ENCODE peak calls at places on chromosomes 4 and X, in four cellular contexts. E, I, D and B are unnamed samples.

GRCh38 chr4:10063544-10064300 is 42.4 kb upstream of the SLC2A9 start:
- DNase-seq in I (peak; percentile 13), E (peak; percentile 48), D (peak; percentile 62), B (peak; percentile 51)

GRCh38 chr4:2794707-2795557 is 2.0 kb downstream of the SH3BP2 start:
- DNase-seq in D (no peak), E (peak; percentile 2), I (no peak), B (peak; percentile 74)

GRCh38 chr4:176066757-176067156 is 1.1 kb downstream of the WDR17 start:
- DNase-seq in E (no peak), D (no peak), I (no peak), B (no peak)

GRCh38 chr4:180840142-180840541 is 1403.1 kb upstream of the TENM3 start:
- DNase-seq in E (peak; percentile 11), D (no peak), I (no peak), B (no peak)

GRCh38 chr4:55005910-55006309 is 119.5 kb downstream of the KDR start:
- DNase-seq in E (no peak), D (no peak), I (no peak), B (no peak)

GRCh38 chr4:63296773-63297172 is 1112.5 kb downstream of the TECRL start:
- DNase-seq in I (no peak), E (peak; percentile 24), D (no peak), B (peak; percentile 25)

GRCh38 chrX:2552621-2553297 is 52.0 kb upstream of the DHRSX start:
- DNase-seq in I (no peak), E (no peak), D (no peak), B (peak; percentile 12)

GRCh38 chr4:91319869-91320268 is 983.9 kb upstream of the GRID2 start:
- DNase-seq in E (no peak), I (no peak), D (no peak), B (no peak)

GRCh38 chr4:147370881-147371280 is 110.0 kb upstream of the EDNRA start:
- DNase-seq in I (no peak), E (no peak), D (no peak), B (no peak)

GRCh38 chrX:154660506-154660905 is 7.1 kb upstream of the CTAG2 start:
- DNase-seq in E (no peak), D (no peak), I (no peak), B (no peak)

GRCh38 chrX:15301924-15302323 is 13.5 kb downstream of the ASB11 start:
- DNase-seq in I (no peak), E (no peak), D (no peak), B (peak; percentile 54)

GRCh38 chr4:185204238-185204910 is 574 bp upstream of the CFAP97 start:
- DNase-seq in D (no peak), I (no peak), E (no peak), B (peak; percentile 31)

GRCh38 chrX:15751160-15751819 is 13.2 kb downstream of the CA5B start:
- DNase-seq in D (no peak), E (no peak), I (no peak), B (no peak)

GRCh38 chr4:100936676-100937390 is 410.5 kb downstream of the PPP3CA start:
- DNase-seq in I (no peak), E (no peak), D (no peak), B (no peak)

GRCh38 chr4:20338841-20339240 is 87.1 kb downstream of the SLIT2 start:
- DNase-seq in I (no peak), D (no peak), E (no peak), B (no peak)

GRCh38 chr4:15894923-15895411 is 43.6 kb downstream of the FGFBP1 start:
- DNase-seq in D (no peak), E (no peak), I (no peak), B (no peak)

GRCh38 chr4:140799686-140800225 is 43.6 kb upstream of the TBC1D9 start:
- DNase-seq in E (no peak), D (no peak), I (no peak), B (no peak)

GRCh38 chr4:168421671-168422070 is 58.6 kb downstream of the DDX60L start:
- DNase-seq in D (no peak), I (peak; percentile 49), E (no peak), B (no peak)

GRCh38 chr4:145960012-145960411 is 21.4 kb upstream of the ZNF827 start:
- DNase-seq in D (no peak), E (no peak), I (no peak), B (no peak)

GRCh38 chr4:183721207-183722081 is 62.4 kb downstream of the TRAPPC11 start:
- DNase-seq in E (peak; percentile 41), D (peak; percentile 61), I (no peak), B (peak; percentile 77)

GRCh38 chr4:141109983-141110382 is 23.3 kb downstream of the RNF150 start:
- DNase-seq in I (no peak), D (no peak), E (peak; percentile 13), B (no peak)

GRCh38 chr4:111204807-111205206 is 581.9 kb upstream of the PITX2 start:
- DNase-seq in I (no peak), D (no peak), E (no peak), B (no peak)

GRCh38 chr4:23324291-23324690 is 565.6 kb downstream of the PPARGC1A start:
- DNase-seq in I (no peak), E (no peak), D (no peak), B (peak; percentile 44)

GRCh38 chrX:103831342-103831802 is 685 bp downstream of the RAB9B start:
- DNase-seq in I (no peak), D (no peak), E (no peak), B (no peak)

GRCh38 chr4:150072471-150072870 is 5.8 kb upstream of the DCLK2 start:
- DNase-seq in I (no peak), E (no peak), D (no peak), B (no peak)

GRCh38 chr4:169080970-169081369 is 70.9 kb upstream of the CBR4 start:
- DNase-seq in D (no peak), E (no peak), I (no peak), B (no peak)

GRCh38 chr4:16663722-16664121 is 234.7 kb downstream of the LDB2 start:
- DNase-seq in D (no peak), E (no peak), I (no peak), B (no peak)

GRCh38 chr4:46852839-46853238 is 56.2 kb downstream of the COX7B2 start:
- DNase-seq in I (no peak), E (no peak), D (no peak), B (no peak)

GRCh38 chr4:7411896-7412585 is 22.7 kb downstream of the PSAPL1 start:
- DNase-seq in D (peak; percentile 34), E (peak; percentile 4), I (no peak), B (no peak)

GRCh38 chr4:118372251-118372650 is 19.4 kb upstream of the PRSS12 start:
- DNase-seq in D (no peak), E (no peak), I (no peak), B (no peak)

GRCh38 chr4:118369231-118369630 is 16.4 kb upstream of the PRSS12 start:
- DNase-seq in D (no peak), E (no peak), I (no peak), B (no peak)

GRCh38 chr4:118373614-118374255 is 20.9 kb upstream of the PRSS12 start:
- DNase-seq in E (no peak), I (no peak), D (no peak), B (no peak)

GRCh38 chr4:118363166-118363565 is 10.4 kb upstream of the PRSS12 start:
- DNase-seq in D (no peak), I (no peak), E (no peak), B (no peak)

GRCh38 chr4:118367872-118368271 is 15.1 kb upstream of the PRSS12 start:
- DNase-seq in D (no peak), E (no peak), I (no peak), B (peak; percentile 43)
- TF ChIP-seq MAX in D (no peak), E (no peak), I (no peak), B (peak; percentile 53)

GRCh38 chrX:9023293-9023692 is 10.6 kb downstream of the FAM9B start:
- DNase-seq in I (no peak), E (no peak), D (no peak), B (no peak)

GRCh38 chrX:9019151-9019550 is 14.8 kb downstream of the FAM9B start:
- DNase-seq in E (no peak), I (no peak), D (no peak), B (no peak)
- TF ChIP-seq MAX in E (no peak), I (no peak), D (no peak), B (no peak)

GRCh38 chr4:70724463-70724862 is 2.7 kb downstream of the RUFY3 start:
- DNase-seq in I (no peak), E (no peak), D (no peak), B (no peak)

GRCh38 chr4:70725633-70726032 is 3.9 kb downstream of the RUFY3 start:
- DNase-seq in E (no peak), I (no peak), D (no peak), B (no peak)

GRCh38 chr4:70722199-70722791 is 531 bp downstream of the RUFY3 start:
- DNase-seq in D (no peak), E (no peak), I (no peak), B (no peak)

GRCh38 chr4:70718811-70719604 is 2.8 kb upstream of the RUFY3 start:
- DNase-seq in I (no peak), D (no peak), E (no peak), B (no peak)

GRCh38 chr4:70721747-70722146 is at the start of gene RUFY3:
- DNase-seq in D (no peak), E (no peak), I (no peak), B (no peak)
- TF ChIP-seq MAX in D (no peak), E (no peak), I (no peak), B (no peak)

DNA sequence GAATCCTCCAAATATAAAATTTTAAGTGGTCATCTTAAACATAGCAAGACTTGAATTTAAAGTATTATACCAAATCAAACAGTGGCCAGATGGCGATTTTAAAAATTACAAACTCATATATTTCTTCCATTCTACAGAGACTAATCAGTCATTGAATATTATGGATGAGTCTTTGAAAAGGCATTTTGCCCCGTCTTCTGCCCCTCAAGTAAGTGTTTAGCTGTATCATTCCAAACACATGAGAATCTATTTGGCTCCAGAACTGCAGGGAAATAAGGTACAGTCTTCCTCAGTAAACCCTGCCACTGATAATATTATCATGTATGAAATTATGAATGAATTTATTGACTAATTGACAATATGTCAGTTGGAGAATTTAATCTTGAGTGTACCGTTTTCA is 191.0 kb downstream of the SLC7A11 start:
- DNase-seq in E (no peak), D (no peak), I (no peak), B (no peak)
- TF ChIP-seq MAX in E (no peak), D (no peak), I (no peak), B (no peak)